ENCODE peak calls at places on chromosomes 16 and 17, in five cellular contexts. E is stomach, N is GM12878, M is H1, I is SK-N-SH. R is an unnamed sample.

GRCh38 chr17:28725660-28726395 is at the start of gene TLCD1:
- DNase-seq in E (peak), N (no peak), M (no peak), I (peak), R (peak)

GRCh38 chr17:82241926-82242697 is 13.3 kb downstream of the SLC16A3 start:
- DNase-seq in E (no peak), N (no peak), M (no peak), I (peak), R (no peak)

GRCh38 chr16:19884611-19885455 is at the start of gene GPRC5B:
- DNase-seq in E (peak), N (no peak), M (no peak), I (peak), R (peak)

GRCh38 chr16:89646906-89647305 is 10.6 kb downstream of the CHMP1A start:
- DNase-seq in E (no peak), N (no peak), M (no peak), I (no peak), R (no peak)

GRCh38 chr17:53012364-53012763 is 810.4 kb upstream of the KIF2B start:
- DNase-seq in E (no peak), N (no peak), M (no peak), I (no peak), R (no peak)

GRCh38 chr17:75067856-75068255 is 19.9 kb upstream of the SLC16A5 start:
- DNase-seq in E (no peak), N (no peak), M (no peak), I (no peak), R (no peak)

GRCh38 chr17:45149037-45149668 is 878 bp downstream of the HEXIM1 start:
- DNase-seq in E (peak), N (no peak), M (no peak), I (peak), R (peak)

GRCh38 chr17:9862949-9863348 is 37.2 kb downstream of the GLP2R start:
- DNase-seq in E (no peak), N (no peak), M (no peak), I (no peak), R (no peak)

GRCh38 chr16:1642148-1642547 is 30.0 kb downstream of the CRAMP1 start:
- DNase-seq in E (no peak), N (no peak), M (no peak), I (no peak), R (no peak)

GRCh38 chr17:11736613-11737289 is 138.5 kb downstream of the DNAH9 start:
- DNase-seq in E (no peak), N (no peak), M (no peak), I (no peak), R (no peak)

GRCh38 chr17:17921192-17922082 is 50.8 kb downstream of the TOM1L2 start:
- DNase-seq in E (no peak), N (no peak), M (peak), I (no peak), R (no peak)

GRCh38 chr16:6144441-6144840 is 1046.8 kb upstream of the EEF2KMT start:
- DNase-seq in E (no peak), N (no peak), M (no peak), I (no peak), R (no peak)

GRCh38 chr17:4573682-4574081 is 10.6 kb upstream of the SMTNL2 start:
- DNase-seq in E (no peak), N (no peak), M (no peak), I (no peak), R (no peak)

GRCh38 chr16:85514295-85514600 is 98.9 kb upstream of the GSE1 start:
- DNase-seq in E (no peak), N (no peak), M (no peak), I (no peak), R (peak)

GRCh38 chr16:87829123-87829980 is 40.0 kb downstream of the SLC7A5 start:
- DNase-seq in E (no peak), N (no peak), M (no peak), I (no peak), R (no peak)
- TF ChIP-seq POLR2AphosphoS5 in E (no peak), N (no peak), M (peak), I (no peak), R (no peak)

DNA sequence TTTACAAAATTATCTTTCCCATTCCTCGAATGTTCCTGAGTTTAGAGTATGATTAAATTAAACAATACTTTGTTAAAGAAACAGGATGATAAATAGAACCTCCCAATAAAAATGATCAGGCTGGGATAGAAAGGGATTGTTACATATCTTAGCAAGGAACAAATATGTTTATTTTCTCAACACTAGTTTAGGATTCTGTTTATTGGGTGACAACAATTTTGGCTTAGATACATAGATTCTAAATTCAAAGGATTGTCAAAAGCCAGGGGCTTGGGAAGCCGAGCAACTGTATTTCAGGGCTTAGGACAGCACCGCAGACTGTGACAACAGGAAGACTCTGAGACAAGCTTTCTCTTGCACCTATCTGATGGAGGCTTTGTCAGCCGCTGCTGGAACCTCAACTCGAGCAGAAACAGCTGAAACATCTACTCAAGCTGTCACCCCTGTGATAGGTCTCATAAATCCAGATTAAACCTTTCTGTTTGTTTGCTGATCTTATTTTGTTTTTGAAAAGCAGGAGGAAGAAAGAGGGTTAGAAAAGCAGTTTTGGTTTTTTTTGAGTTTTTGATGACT is 562.8 kb upstream of the ZFHX3 start:
- DNase-seq in E (no peak), N (no peak), M (no peak), I (no peak), R (no peak)
- TF ChIP-seq EP300 in E (no peak), N (no peak), M (no peak), I (no peak), R (no peak)

GRCh38 chr16:10946308-10946707 is 1.9 kb downstream of the CLEC16A start:
- DNase-seq in E (no peak), N (no peak), M (no peak), I (no peak), R (no peak)

GRCh38 chr16:10947211-10947787 is 2.9 kb downstream of the CLEC16A start:
- DNase-seq in E (no peak), N (no peak), M (no peak), I (no peak), R (no peak)

GRCh38 chr16:10945065-10945787 is 862 bp downstream of the CLEC16A start:
- DNase-seq in E (no peak), N (no peak), M (no peak), I (no peak), R (no peak)

GRCh38 chr16:10942352-10943297 is at the start of gene DEXI:
- DNase-seq in E (peak), N (peak), M (peak), I (peak), R (peak)

GRCh38 chr16:10944249-10945064 is at the start of gene CLEC16A:
- DNase-seq in E (peak), N (peak), M (peak), I (peak), R (peak)
- TF ChIP-seq POLR2AphosphoS5 in E (peak), N (peak), M (no peak), I (no peak), R (no peak)

DNA sequence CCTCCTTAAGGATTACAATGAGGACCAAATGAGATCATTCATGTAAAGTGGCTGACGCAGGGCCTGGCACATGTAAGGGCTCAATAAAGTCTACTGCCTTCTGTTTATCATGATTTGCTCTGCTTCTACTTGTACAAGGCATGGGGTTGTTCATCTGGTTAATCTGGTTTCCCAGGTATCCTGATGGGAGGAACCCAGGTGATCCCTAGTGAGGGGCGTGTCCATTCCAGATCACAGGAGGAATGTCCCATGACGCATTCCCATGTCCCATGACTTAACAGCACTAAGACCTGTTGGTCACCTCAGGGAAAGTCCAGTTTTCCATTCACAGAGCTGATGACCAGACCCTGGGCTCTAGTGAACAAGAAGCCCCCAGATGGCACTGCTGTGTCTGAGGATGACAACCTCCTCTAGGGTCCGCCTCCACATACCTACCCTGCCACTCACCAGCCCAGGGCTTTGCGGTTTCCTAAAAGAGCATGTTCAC is 11.5 kb upstream of the TPPP3 start:
- DNase-seq in E (peak), N (no peak), M (no peak), I (no peak), R (peak)
- TF ChIP-seq EP300 in E (no peak), N (no peak), M (no peak), I (no peak), R (no peak)

GRCh38 chr17:48478224-48479013 is 48.4 kb upstream of the SKAP1 start:
- DNase-seq in E (no peak), N (peak), M (no peak), I (no peak), R (no peak)
- TF ChIP-seq POLR2AphosphoS5 in E (no peak), N (no peak), M (no peak), I (no peak), R (no peak)

DNA sequence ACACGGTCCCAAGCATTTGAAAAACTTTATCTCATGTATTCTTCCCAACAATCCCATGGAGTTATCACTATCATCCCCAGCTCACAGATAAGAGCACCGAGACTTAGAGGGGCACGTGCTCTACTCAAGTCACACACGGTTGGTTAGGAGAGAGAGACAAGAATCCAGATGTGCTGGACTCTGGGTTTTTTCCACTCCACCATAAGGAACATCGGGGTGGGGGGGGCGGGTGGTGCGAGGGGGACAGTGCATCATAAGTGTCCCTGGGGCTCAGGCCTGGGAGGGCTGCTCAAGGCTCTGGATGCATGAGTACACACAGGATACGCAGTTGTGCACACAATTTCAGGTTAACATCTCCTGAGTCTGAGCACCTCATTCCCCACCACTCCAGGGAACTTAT is 7.4 kb downstream of the CDC42EP4 start:
- DNase-seq in E (no peak), N (no peak), M (no peak), I (no peak), R (no peak)
- TF ChIP-seq EP300 in E (no peak), N (no peak), M (no peak), I (no peak), R (no peak)

GRCh38 chr17:49574283-49574892 is 1.3 kb upstream of the NXPH3 start:
- DNase-seq in E (no peak), N (no peak), M (no peak), I (peak), R (no peak)
- TF ChIP-seq POLR2AphosphoS5 in E (no peak), N (no peak), M (no peak), I (no peak), R (no peak)

GRCh38 chr17:48010193-48010592 is 27.4 kb downstream of the COPZ2 start:
- DNase-seq in E (no peak), N (no peak), M (no peak), I (no peak), R (no peak)

GRCh38 chr17:48003686-48004120 is 32.8 kb downstream of the CDK5RAP3 start:
- DNase-seq in E (no peak), N (no peak), M (no peak), I (no peak), R (no peak)

GRCh38 chr17:48004973-48005372 is 32.6 kb downstream of the COPZ2 start:
- DNase-seq in E (no peak), N (no peak), M (no peak), I (no peak), R (no peak)

GRCh38 chr17:48002920-48003685 is 32.2 kb downstream of the CDK5RAP3 start:
- DNase-seq in E (no peak), N (no peak), M (no peak), I (peak), R (no peak)

GRCh38 chr17:48006936-48007703 is 30.5 kb downstream of the COPZ2 start:
- DNase-seq in E (no peak), N (no peak), M (no peak), I (no peak), R (no peak)
- TF ChIP-seq EP300 in E (no peak), N (no peak), M (no peak), I (no peak), R (no peak)

DNA sequence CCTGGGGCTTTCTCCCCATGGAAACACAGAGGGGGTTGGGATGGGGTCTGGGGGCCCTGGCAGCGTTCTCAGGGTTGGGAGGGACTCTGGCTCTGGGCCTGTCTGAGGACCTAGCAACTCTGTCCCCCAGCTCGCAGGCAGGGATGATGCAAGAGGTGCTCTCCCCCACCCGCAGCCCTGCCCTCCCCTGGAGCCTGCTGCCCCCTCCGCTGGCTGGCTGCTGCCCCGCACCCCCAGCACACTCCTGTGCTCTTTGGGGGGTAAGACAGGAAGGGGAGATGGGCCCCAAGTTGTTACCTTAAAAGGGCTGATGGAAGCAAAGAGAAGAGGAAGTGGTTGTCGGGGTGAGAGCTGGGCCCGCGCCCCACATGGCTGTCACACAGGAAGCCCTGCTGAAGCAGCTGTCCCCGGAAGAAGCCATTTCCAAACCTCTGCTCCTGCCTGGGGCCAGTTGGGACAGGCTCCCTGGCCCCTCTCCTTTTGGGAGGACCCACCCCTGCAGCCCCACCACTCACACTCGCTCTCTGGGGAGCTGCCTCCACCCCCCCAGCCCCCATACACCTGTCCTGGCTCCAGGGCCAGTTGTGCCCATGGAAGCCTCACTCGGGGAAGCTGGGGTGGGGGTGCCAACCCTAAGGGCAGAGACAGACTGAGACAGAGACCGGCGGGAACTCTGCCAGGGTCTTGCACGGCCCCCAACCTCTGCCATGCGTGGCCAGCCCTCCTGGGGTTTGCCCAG is 2.5 kb downstream of the CORO1A start:
- DNase-seq in E (peak), N (peak), M (no peak), I (peak), R (peak)
- TF ChIP-seq POLR2AphosphoS5 in E (peak), N (peak), M (no peak), I (no peak), R (no peak)

GRCh38 chr16:56965939-56966515 is 4.3 kb downstream of the CETP start:
- DNase-seq in E (no peak), N (no peak), M (no peak), I (no peak), R (no peak)

GRCh38 chr16:56961386-56961785 is 364 bp upstream of the CETP start:
- DNase-seq in E (no peak), N (no peak), M (no peak), I (no peak), R (no peak)

GRCh38 chr16:56965149-56965938 is 3.6 kb downstream of the CETP start:
- DNase-seq in E (no peak), N (no peak), M (no peak), I (no peak), R (no peak)

GRCh38 chr16:56961851-56962281 is at the start of gene CETP:
- DNase-seq in E (no peak), N (no peak), M (no peak), I (no peak), R (no peak)

GRCh38 chr16:56964243-56965148 is 2.7 kb downstream of the CETP start:
- DNase-seq in E (peak), N (no peak), M (peak), I (peak), R (peak)
- TF ChIP-seq EP300 in E (no peak), N (no peak), M (peak), I (no peak), R (no peak)

R was measured in suprapubic skin.